ENCODE peak calls at places on chromosomes 5 and 9, in nine cellular contexts. W is psoas muscle, K is OCI-LY7, M is ascending aorta, Q is HCT116, V is uterus, N is upper lobe of right lung, O is MM.1S, Z is body of pancreas. I is an unnamed sample. For H3K4me1, the result is how much of the 10 kb centered on the place peaks cover.

GRCh38 chr5:159135896-159136531 is 36.3 kb upstream of the EBF1 start:
- DNase-seq in V (no peak), W (no peak), K (no peak), O (no peak), Q (no peak), Z (no peak), N (no peak), M (no peak), I (no peak)

GRCh38 chr5:16384804-16385203 is 80.8 kb downstream of the ZNF622 start:
- DNase-seq in N (no peak), V (no peak), O (no peak), Z (no peak), M (no peak), Q (no peak), W (no peak), K (no peak), I (no peak)

GRCh38 chr9:20508242-20508641 is 114.1 kb downstream of the MLLT3 start:
- DNase-seq in V (no peak), Z (no peak), O (no peak), Q (no peak), N (no peak), W (no peak), K (no peak), M (no peak), I (no peak)

GRCh38 chr5:85096426-85096825 is 711.7 kb upstream of the EDIL3 start:
- DNase-seq in Z (no peak), O (no peak), M (no peak), V (no peak), W (no peak), N (no peak), K (no peak), Q (no peak), I (no peak)

GRCh38 chr9:137028281-137029057 is 432 bp upstream of the ABCA2 start:
- DNase-seq in V (peak), N (peak), K (peak), Z (peak), O (peak), M (no peak), Q (no peak), W (peak), I (peak)

GRCh38 chr9:81575976-81576375 is 113.4 kb downstream of the TLE1 start:
- DNase-seq in N (no peak), W (no peak), O (no peak), Z (no peak), V (no peak), K (no peak), M (no peak), Q (no peak), I (no peak)

GRCh38 chr9:129400971-129401622 is 219.8 kb downstream of the C9orf50 start:
- DNase-seq in K (no peak), Q (no peak), M (no peak), W (peak), N (no peak), Z (no peak), V (peak), O (no peak), I (no peak)

GRCh38 chr9:93555370-93555769 is 21.0 kb upstream of the PHF2 start:
- DNase-seq in Z (no peak), W (no peak), O (no peak), N (no peak), K (no peak), V (no peak), Q (no peak), M (no peak), I (no peak)

GRCh38 chr9:96617439-96618185 is 2.0 kb downstream of the CDC14B start:
- DNase-seq in Q (no peak), N (no peak), Z (peak), V (no peak), O (no peak), K (no peak), M (no peak), W (no peak), I (peak)

GRCh38 chr9:942805-943580 is 33.5 kb upstream of the DMRT3 start:
- DNase-seq in M (no peak), K (no peak), V (no peak), O (peak), Z (no peak), W (no peak), Q (no peak), N (no peak), I (no peak)

GRCh38 chr5:119400248-119400647 is 44.4 kb downstream of the TNFAIP8 start:
- DNase-seq in M (no peak), K (no peak), W (no peak), O (no peak), Q (no peak), N (no peak), Z (no peak), V (no peak), I (no peak)

GRCh38 chr9:36802171-36802920 is 229.7 kb downstream of the MELK start:
- DNase-seq in V (no peak), K (no peak), N (no peak), M (no peak), Z (no peak), W (no peak), O (no peak), Q (no peak), I (no peak)

GRCh38 chr9:110815361-110815760 is 146.8 kb downstream of the MUSK start:
- DNase-seq in O (no peak), W (no peak), N (no peak), K (no peak), M (no peak), Q (no peak), V (no peak), Z (no peak), I (no peak)

GRCh38 chr5:68331202-68332108 is 115.9 kb downstream of the PIK3R1 start:
- DNase-seq in K (no peak), Q (no peak), O (no peak), V (no peak), Z (no peak), W (no peak), M (no peak), N (no peak), I (no peak)

GRCh38 chr5:160173-160510 is 31.2 kb upstream of the LRRC14B start:
- DNase-seq in N (peak), V (no peak), K (no peak), Z (no peak), M (peak), O (no peak), W (no peak), Q (no peak), I (no peak)

GRCh38 chr5:17105744-17106450 is 111.5 kb upstream of the BASP1 start:
- DNase-seq in W (peak), Z (no peak), O (no peak), K (no peak), N (no peak), M (peak), V (no peak), Q (no peak), I (no peak)

GRCh38 chr5:663436-664342 is 29.5 kb downstream of the TPPP start:
- DNase-seq in O (no peak), N (no peak), V (no peak), W (peak), M (no peak), K (no peak), Z (no peak), Q (no peak), I (peak)

GRCh38 chr9:127130661-127131538 is 8.5 kb upstream of the ANGPTL2 start:
- DNase-seq in Z (peak), K (no peak), N (peak), M (no peak), Q (no peak), V (peak), W (peak), O (no peak), I (no peak)

GRCh38 chr5:30113542-30113941 is 1079.9 kb upstream of the CDH6 start:
- DNase-seq in O (no peak), W (no peak), K (no peak), V (no peak), Q (no peak), N (no peak), Z (no peak), M (no peak), I (no peak)

GRCh38 chr9:89864257-89864656 is 259.4 kb downstream of the GADD45G start:
- DNase-seq in M (no peak), V (no peak), W (no peak), O (no peak), Z (no peak), N (peak), Q (no peak), K (no peak), I (no peak)

GRCh38 chr9:80285325-80285724 is 713.6 kb downstream of the TLE4 start:
- DNase-seq in W (no peak), K (no peak), M (no peak), Q (no peak), Z (no peak), V (no peak), N (no peak), O (no peak), I (no peak)

GRCh38 chr9:27548055-27548741 is 18.6 kb upstream of the MOB3B start:
- DNase-seq in V (no peak), Z (no peak), W (no peak), N (no peak), M (no peak), Q (peak), O (peak), K (peak), I (peak)

GRCh38 chr9:122350577-122351355 is 20.1 kb upstream of the PTGS1 start:
- DNase-seq in V (peak), K (peak), Z (peak), M (peak), W (peak), Q (peak), N (peak), O (peak), I (peak)

GRCh38 chr5:134477462-134478245 is 47.8 kb upstream of the JADE2 start:
- DNase-seq in Z (no peak), W (no peak), N (peak), O (no peak), M (peak), K (no peak), V (no peak), Q (no peak), I (no peak)

GRCh38 chr5:84378420-84378819 is 6.3 kb downstream of the EDIL3 start:
- DNase-seq in M (no peak), V (no peak), W (no peak), N (no peak), Q (no peak), O (no peak), K (no peak), Z (no peak), I (no peak)

GRCh38 chr9:108682191-108682590 is 173.6 kb downstream of the ACTL7B start:
- DNase-seq in M (no peak), Q (no peak), N (no peak), Z (no peak), K (no peak), O (no peak), V (no peak), W (no peak), I (no peak)

GRCh38 chr9:126523621-126524111 is 90.1 kb upstream of the LMX1B start:
- DNase-seq in N (no peak), V (no peak), Q (no peak), W (no peak), O (no peak), M (no peak), K (no peak), Z (no peak), I (peak)

GRCh38 chr9:125663127-125663526 is 43.9 kb downstream of the MAPKAP1 start:
- DNase-seq in Z (no peak), Q (peak), M (no peak), V (no peak), N (no peak), K (no peak), O (no peak), W (no peak), I (no peak)

GRCh38 chr5:135222171-135222681 is 176.8 kb downstream of the MACROH2A1 start:
- DNase-seq in N (peak), Z (peak), W (peak), K (no peak), V (peak), Q (peak), O (no peak), M (peak), I (no peak)

GRCh38 chr5:107389130-107389553 is 281.6 kb downstream of the EFNA5 start:
- DNase-seq in O (peak), N (no peak), M (no peak), V (no peak), K (peak), Z (no peak), Q (no peak), W (no peak), I (peak)

DNA sequence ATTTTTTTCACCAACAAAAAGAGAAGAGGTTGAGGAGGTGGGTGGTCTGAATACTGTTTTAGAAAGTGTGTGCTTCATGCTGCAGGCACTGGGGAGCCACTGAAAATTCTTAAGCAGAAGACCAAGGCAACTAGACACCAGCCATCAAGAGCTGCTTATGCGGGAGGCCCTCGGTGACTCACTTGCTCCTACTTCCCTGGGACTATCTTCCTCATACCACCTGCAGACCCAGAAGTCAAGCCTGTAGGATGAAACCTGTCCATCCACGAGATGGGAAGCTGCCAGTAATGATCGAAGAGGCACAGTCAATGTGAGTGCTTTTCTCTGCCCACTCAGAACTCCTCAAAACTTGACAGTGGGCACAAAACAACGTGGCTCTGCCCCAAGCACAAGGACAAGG is 125.8 kb upstream of the SLC44A1 start:
- DNase-seq in Z (no peak), K (no peak), N (no peak), M (no peak), V (no peak), W (no peak), O (no peak), Q (no peak), I (no peak)
- H3K4me1 ChIP-seq in Z (under half), K (under half), N (under half), M (under half), V (under half), W (under half), O (under half), Q (under half), I (under half)

GRCh38 chr5:179820127-179820482 is 600 bp upstream of the SQSTM1 start:
- DNase-seq in K (no peak), O (no peak), W (no peak), Z (no peak), V (no peak), N (no peak), M (no peak), Q (no peak), I (no peak)

GRCh38 chr5:179820483-179821297 is at the start of gene SQSTM1:
- DNase-seq in O (peak), Z (peak), N (peak), M (peak), W (peak), V (peak), Q (no peak), K (peak), I (peak)

GRCh38 chr5:179819296-179820126 is 1.2 kb upstream of the SQSTM1 start:
- DNase-seq in N (peak), W (peak), O (peak), K (peak), Q (no peak), V (peak), M (peak), Z (peak), I (peak)

GRCh38 chr5:179817071-179817840 is 3.4 kb upstream of the SQSTM1 start:
- DNase-seq in N (peak), M (no peak), K (no peak), O (no peak), W (peak), Z (peak), Q (no peak), V (no peak), I (peak)

DNA sequence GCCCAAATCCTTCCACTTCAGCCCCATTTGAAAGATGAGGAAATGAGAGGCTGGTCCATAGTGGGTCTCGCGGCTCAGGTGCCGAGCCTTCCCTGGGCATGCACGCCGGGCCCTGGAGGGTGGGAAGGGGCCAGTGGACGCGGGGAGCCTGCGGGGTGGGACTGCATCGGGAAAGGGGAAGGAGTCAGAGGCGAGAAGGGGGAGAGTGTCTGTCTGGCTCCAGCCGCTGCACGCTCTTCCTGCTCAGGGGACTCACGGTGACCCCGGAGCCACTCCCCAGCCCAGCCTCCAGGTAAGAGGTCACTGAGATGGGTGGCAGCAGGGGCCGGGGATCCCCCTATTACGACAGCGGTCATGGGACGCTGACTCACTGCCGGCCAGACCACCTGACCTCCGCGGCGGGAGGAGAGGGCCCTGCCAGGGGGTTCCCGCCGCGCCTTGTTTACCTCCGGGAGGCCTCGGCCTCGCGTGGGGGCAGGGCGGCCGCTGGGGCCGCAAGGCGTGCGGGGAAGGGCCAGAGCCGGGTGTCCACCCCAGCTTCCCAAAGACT is 1.9 kb upstream of the SQSTM1 start:
- DNase-seq in M (peak), V (peak), K (peak), Q (peak), O (peak), W (peak), N (peak), Z (peak), I (peak)
- H3K4me3 ChIP-seq in M (peak), V (peak), K (peak), Q (peak), O (peak), W (peak), N (peak), Z (no peak), I (no peak)

GRCh38 chr9:128151343-128152132 is 2.3 kb downstream of the LCN2 start:
- DNase-seq in N (no peak), Z (no peak), V (no peak), O (no peak), K (no peak), Q (no peak), W (peak), M (no peak), I (no peak)

GRCh38 chr9:128149951-128150593 is 819 bp downstream of the LCN2 start:
- DNase-seq in Q (no peak), N (no peak), O (no peak), K (no peak), V (no peak), W (peak), M (no peak), Z (no peak), I (no peak)

GRCh38 chr9:128149001-128149701 is at the start of gene LCN2:
- DNase-seq in O (no peak), V (no peak), W (peak), K (no peak), Q (peak), M (no peak), Z (peak), N (peak), I (peak)

GRCh38 chr9:128152133-128152780 is 3.0 kb downstream of the LCN2 start:
- DNase-seq in O (no peak), Q (no peak), V (no peak), M (no peak), Z (no peak), K (no peak), N (no peak), W (peak), I (no peak)

GRCh38 chr9:128150594-128151342 is 1.5 kb downstream of the LCN2 start:
- DNase-seq in N (no peak), M (no peak), O (peak), V (no peak), W (peak), Z (no peak), K (peak), Q (peak), I (peak)
- TF ChIP-seq CTCF in N (peak), M (no peak), O (peak), V (no peak), W (no peak), Z (no peak), K (peak), Q (peak), I (no peak)

GRCh38 chr5:172499287-172499686 is 45.0 kb upstream of the SH3PXD2B start:
- DNase-seq in V (no peak), Q (no peak), K (no peak), Z (no peak), N (peak), O (no peak), M (peak), W (no peak), I (no peak)
- H3K4me1 ChIP-seq in V (under half), Q (under half), K (under half), Z (under half), N (under half), O (under half), M (under half), W (under half), I (under half)

GRCh38 chr5:140038373-140038957 is 4.6 kb downstream of the NRG2 start:
- DNase-seq in O (peak), V (no peak), W (no peak), N (no peak), M (no peak), Q (no peak), K (no peak), Z (no peak), I (no peak)
- H3K4me3 ChIP-seq in O (peak), V (peak), W (peak), N (peak), M (peak), Q (no peak), K (peak), Z (no peak), I (no peak)

DNA sequence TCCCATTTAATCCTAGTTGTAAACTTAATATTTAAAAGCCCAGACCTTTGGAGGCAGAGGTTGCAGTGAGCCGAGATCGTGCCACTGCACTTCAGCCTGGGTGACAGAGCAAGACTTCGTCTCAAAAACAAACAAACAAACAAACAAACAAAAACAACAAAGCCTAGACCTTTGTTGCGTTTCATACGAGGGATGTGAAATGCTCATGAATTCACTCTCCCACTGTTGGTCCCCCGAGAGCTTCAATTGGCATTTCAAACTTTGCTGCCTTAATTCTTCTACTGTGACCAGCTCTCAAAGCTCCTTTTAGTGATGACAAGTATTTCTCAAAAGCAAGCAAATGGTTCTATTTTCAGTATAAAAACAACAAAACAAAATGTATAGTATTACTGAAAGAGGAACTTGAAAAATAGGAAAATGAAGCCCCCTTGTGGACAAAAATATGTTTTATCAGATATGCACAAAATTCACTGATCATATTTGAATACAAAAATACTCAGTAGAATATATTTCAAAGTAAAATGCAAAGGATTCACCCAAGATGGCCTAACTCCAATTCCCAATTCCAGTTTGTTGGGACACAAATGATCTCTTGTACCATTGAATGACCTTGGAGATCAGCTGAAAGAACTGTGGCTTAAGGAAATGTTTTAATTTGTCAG is 140.4 kb downstream of the ESM1 start:
- DNase-seq in Z (no peak), N (no peak), K (peak), M (no peak), W (no peak), O (peak), Q (peak), V (no peak), I (no peak)
- TF ChIP-seq CTCF in Z (peak), N (peak), K (peak), M (peak), W (peak), O (peak), Q (peak), V (peak), I (peak)